ENCODE peak calls at places on chromosomes 4 and X, in ten cellular contexts. O, R, Q, I, Z, C, N, Y, K and J are unnamed samples.

GRCh38 chr4:147853706-147854105 is 121.8 kb downstream of the ARHGAP10 start:
- DNase-seq in O (no peak), R (no peak), Q (no peak), I (no peak), Z (no peak), C (peak), N (no peak), Y (no peak), K (no peak), J (no peak)

GRCh38 chr4:37054670-37055069 is 189.9 kb upstream of the NWD2 start:
- DNase-seq in O (no peak), R (no peak), Q (no peak), I (peak), Z (no peak), C (no peak), N (no peak), Y (no peak), K (no peak), J (no peak)

GRCh38 chr4:141905751-141906150 is 269.4 kb downstream of the IL15 start:
- DNase-seq in O (no peak), R (no peak), Q (no peak), I (no peak), Z (no peak), C (peak), N (no peak), Y (peak), K (no peak), J (no peak)

GRCh38 chr4:184755278-184755677 is 21.4 kb upstream of the CENPU start:
- DNase-seq in O (no peak), R (no peak), Q (no peak), I (no peak), Z (no peak), C (peak), N (no peak), Y (peak), K (no peak), J (no peak)

GRCh38 chrX:49878128-49878833 is 1.0 kb upstream of the USP27X start:
- DNase-seq in O (no peak), R (no peak), Q (no peak), I (no peak), Z (no peak), C (no peak), N (no peak), Y (no peak), K (no peak), J (no peak)

GRCh38 chrX:86012188-86012587 is 35.2 kb downstream of the CHM start:
- DNase-seq in O (no peak), R (no peak), Q (no peak), I (no peak), Z (no peak), C (no peak), N (no peak), Y (no peak), K (no peak), J (no peak)

GRCh38 chrX:39418936-39419659 is 617.8 kb downstream of the MID1IP1 start:
- DNase-seq in O (no peak), R (no peak), Q (no peak), I (peak), Z (peak), C (no peak), N (no peak), Y (no peak), K (peak), J (no peak)

GRCh38 chrX:22686138-22686541 is 313.6 kb upstream of the DDX53 start:
- DNase-seq in O (no peak), R (no peak), Q (peak), I (no peak), Z (peak), C (peak), N (no peak), Y (peak), K (peak), J (no peak)

GRCh38 chr4:105989411-105990242 is 94.4 kb downstream of the NPNT start:
- DNase-seq in O (no peak), R (no peak), Q (no peak), I (no peak), Z (no peak), C (peak), N (no peak), Y (peak), K (no peak), J (no peak)

GRCh38 chr4:41590591-41590990 is 52.6 kb downstream of the LIMCH1 start:
- DNase-seq in O (no peak), R (no peak), Q (no peak), I (no peak), Z (no peak), C (no peak), N (no peak), Y (peak), K (no peak), J (no peak)

GRCh38 chr4:81601270-81601694 is 129.6 kb upstream of the RASGEF1B start:
- DNase-seq in O (no peak), R (no peak), Q (no peak), I (no peak), Z (no peak), C (no peak), N (no peak), Y (peak), K (no peak), J (no peak)

GRCh38 chrX:13090261-13091110 is 46.1 kb upstream of the FAM9C start:
- DNase-seq in O (no peak), R (no peak), Q (no peak), I (no peak), Z (no peak), C (no peak), N (peak), Y (no peak), K (no peak), J (no peak)

GRCh38 chrX:82589410-82589809 is 918.7 kb upstream of the POU3F4 start:
- DNase-seq in O (no peak), R (no peak), Q (no peak), I (no peak), Z (no peak), C (no peak), N (no peak), Y (peak), K (no peak), J (no peak)

GRCh38 chr4:13705521-13706035 is 78.1 kb upstream of the BOD1L1 start:
- DNase-seq in O (peak), R (no peak), Q (peak), I (no peak), Z (peak), C (no peak), N (no peak), Y (peak), K (peak), J (no peak)

GRCh38 chr4:162838671-162839070 is 328.0 kb downstream of the NAF1 start:
- DNase-seq in O (no peak), R (no peak), Q (no peak), I (no peak), Z (no peak), C (no peak), N (no peak), Y (peak), K (no peak), J (no peak)

GRCh38 chr4:118352843-118353373 is at the start of gene PRSS12:
- DNase-seq in O (peak), R (peak), Q (peak), I (peak), Z (peak), C (peak), N (no peak), Y (peak), K (peak), J (peak)

GRCh38 chr4:187415227-187415626 is 580.3 kb upstream of the ZFP42 start:
- DNase-seq in O (no peak), R (no peak), Q (no peak), I (no peak), Z (no peak), C (no peak), N (no peak), Y (no peak), K (no peak), J (no peak)

GRCh38 chr4:41750624-41751324 is 2.2 kb upstream of the PHOX2B start:
- DNase-seq in O (no peak), R (no peak), Q (no peak), I (peak), Z (no peak), C (no peak), N (no peak), Y (no peak), K (no peak), J (no peak)

GRCh38 chr4:158003212-158003611 is 169.6 kb downstream of the GASK1B start:
- DNase-seq in O (no peak), R (no peak), Q (no peak), I (no peak), Z (no peak), C (no peak), N (no peak), Y (no peak), K (no peak), J (no peak)

GRCh38 chrX:149718757-149719156 is 6.9 kb downstream of the MAGEA11 start:
- DNase-seq in O (no peak), R (no peak), Q (no peak), I (no peak), Z (no peak), C (no peak), N (no peak), Y (no peak), K (no peak), J (no peak)

GRCh38 chr4:14379148-14379547 is 623.1 kb upstream of the CPEB2 start:
- DNase-seq in O (no peak), R (no peak), Q (no peak), I (no peak), Z (no peak), C (peak), N (no peak), Y (peak), K (no peak), J (no peak)

GRCh38 chr4:124478518-124478917 is 234.0 kb downstream of the ANKRD50 start:
- DNase-seq in O (no peak), R (no peak), Q (no peak), I (no peak), Z (no peak), C (no peak), N (no peak), Y (no peak), K (no peak), J (no peak)

GRCh38 chrX:80412042-80412441 is 8.2 kb upstream of the TENT5D start:
- DNase-seq in O (no peak), R (no peak), Q (no peak), I (no peak), Z (no peak), C (no peak), N (no peak), Y (no peak), K (no peak), J (no peak)

GRCh38 chr4:40507977-40508376 is 121.7 kb downstream of the RBM47 start:
- DNase-seq in O (peak), R (no peak), Q (no peak), I (no peak), Z (no peak), C (no peak), N (no peak), Y (no peak), K (no peak), J (no peak)
- TF ChIP-seq CTCF in O (no peak), R (no peak), Q (no peak), I (no peak), Z (no peak), C (peak), N (peak), Y (peak), K (no peak), J (no peak)

GRCh38 chr4:176034936-176035335 is 30.7 kb upstream of the WDR17 start:
- DNase-seq in O (no peak), R (no peak), Q (no peak), I (no peak), Z (no peak), C (no peak), N (no peak), Y (no peak), K (no peak), J (no peak)

GRCh38 chr4:176032454-176032853 is 33.2 kb upstream of the WDR17 start:
- DNase-seq in O (no peak), R (no peak), Q (no peak), I (no peak), Z (no peak), C (no peak), N (no peak), Y (no peak), K (no peak), J (no peak)

GRCh38 chr4:176031927-176032326 is 33.7 kb upstream of the WDR17 start:
- DNase-seq in O (no peak), R (no peak), Q (no peak), I (no peak), Z (no peak), C (no peak), N (no peak), Y (no peak), K (no peak), J (no peak)

GRCh38 chr4:176036585-176037205 is 28.9 kb upstream of the WDR17 start:
- DNase-seq in O (no peak), R (no peak), Q (no peak), I (no peak), Z (no peak), C (no peak), N (no peak), Y (no peak), K (no peak), J (no peak)

GRCh38 chr4:176034498-176034897 is 31.1 kb upstream of the WDR17 start:
- DNase-seq in O (no peak), R (no peak), Q (peak), I (peak), Z (no peak), C (peak), N (peak), Y (peak), K (no peak), J (no peak)
- TF ChIP-seq CTCF in O (peak), R (peak), Q (no peak), I (peak), Z (peak), C (peak), N (peak), Y (peak), K (peak), J (no peak)

DNA sequence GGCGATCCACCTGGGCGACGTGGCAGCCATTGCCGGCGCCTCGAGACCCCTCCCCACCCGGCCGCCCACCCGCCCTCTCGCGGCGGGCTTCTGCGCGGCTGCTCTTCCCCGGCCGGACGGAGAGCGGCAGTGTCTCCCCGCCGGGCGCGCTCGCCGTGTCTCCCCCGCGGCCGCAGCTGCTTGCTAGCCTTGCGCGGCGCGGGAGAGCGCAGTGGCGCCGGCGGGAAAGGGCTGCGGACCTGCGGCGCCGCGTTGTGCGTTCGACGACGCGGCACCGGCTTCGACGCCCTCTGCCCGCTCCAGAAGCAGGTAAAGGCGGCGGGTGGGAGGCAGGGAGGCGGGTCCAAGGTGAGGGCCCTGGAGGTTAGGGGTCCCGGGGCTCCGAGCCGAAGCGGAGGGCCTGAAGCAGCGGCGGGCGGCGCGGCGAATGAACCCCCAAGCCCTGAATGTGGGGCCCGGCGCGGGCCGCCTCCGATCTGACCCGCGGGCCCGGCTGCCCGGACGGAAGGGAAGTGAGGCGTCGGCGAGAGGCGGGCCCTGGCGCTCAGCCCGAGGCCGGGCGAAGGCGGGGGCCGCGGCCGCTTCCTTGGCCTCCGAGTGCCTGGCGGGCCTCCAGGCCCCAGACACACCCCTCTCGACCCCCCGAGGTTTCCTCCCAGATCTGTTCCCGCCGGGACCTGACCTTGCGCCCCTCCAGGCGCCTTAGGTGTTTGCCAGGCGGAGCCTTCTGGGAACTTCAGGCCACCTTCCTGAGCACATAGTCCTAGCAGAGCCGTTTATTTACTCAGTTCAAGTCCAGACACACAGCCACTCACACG is at the start of gene N4BP2:
- DNase-seq in O (peak), R (no peak), Q (peak), I (peak), Z (peak), C (peak), N (peak), Y (peak), K (peak), J (peak)
- TF ChIP-seq CTCF in O (peak), R (peak), Q (no peak), I (peak), Z (peak), C (peak), N (peak), Y (peak), K (peak), J (peak)

DNA sequence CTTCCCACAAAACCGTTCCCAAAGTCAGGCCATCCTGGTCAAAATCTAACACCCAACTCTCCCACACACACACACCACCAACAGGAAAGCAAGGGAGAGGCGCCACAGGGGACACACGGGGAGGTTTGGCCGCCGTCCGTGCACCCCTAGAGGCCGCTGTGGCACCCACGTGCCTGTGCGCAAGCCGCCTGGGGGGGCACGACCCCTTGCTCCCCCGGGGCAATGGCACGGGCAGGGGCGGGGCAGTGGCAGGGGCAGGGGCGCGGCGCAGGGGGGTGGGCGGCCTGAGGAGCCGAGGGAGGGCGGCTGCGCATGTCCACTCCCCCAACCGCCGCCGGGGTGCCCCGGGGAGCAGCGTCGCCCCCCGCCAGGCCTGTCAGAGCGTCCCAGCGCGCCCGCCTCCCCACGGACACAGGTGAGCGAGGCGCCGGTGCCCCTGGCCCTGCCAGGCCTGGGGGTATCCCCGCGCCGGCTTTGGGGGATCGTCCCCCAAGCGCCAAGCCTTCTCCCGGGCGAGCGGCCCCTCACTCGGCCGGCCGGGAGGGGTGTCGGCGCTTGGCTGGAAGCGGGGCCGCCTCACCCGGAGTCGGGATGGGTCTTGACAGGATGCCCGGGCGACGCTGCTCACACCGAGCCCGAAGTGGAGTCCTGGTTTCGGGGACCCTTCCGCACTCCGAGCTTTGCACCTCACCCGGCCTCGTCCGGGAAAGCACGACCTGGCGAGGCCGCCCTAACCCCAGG is at the start of gene ERAS:
- DNase-seq in O (no peak), R (no peak), Q (no peak), I (no peak), Z (no peak), C (no peak), N (no peak), Y (no peak), K (no peak), J (no peak)
- TF ChIP-seq CTCF in O (no peak), R (peak), Q (no peak), I (no peak), Z (no peak), C (no peak), N (no peak), Y (no peak), K (no peak), J (peak)

GRCh38 chrX:129609395-129609794 is 45.4 kb downstream of the APLN start:
- DNase-seq in O (no peak), R (no peak), Q (no peak), I (no peak), Z (no peak), C (no peak), N (no peak), Y (no peak), K (no peak), J (no peak)
- TF ChIP-seq CTCF in O (no peak), R (peak), Q (no peak), I (no peak), Z (no peak), C (peak), N (peak), Y (peak), K (no peak), J (peak)